ENCODE peak calls at places on chromosomes 1 and 21, in four cellular contexts. F, C, L and K are unnamed samples.

GRCh38 chr1:7376676-7377075 is 394.4 kb upstream of the VAMP3 start:
- DNase-seq in F (no peak), C (no peak), L (no peak), K (peak)

GRCh38 chr1:119799599-119800177 is 11.6 kb downstream of the REG4 start:
- DNase-seq in F (no peak), C (no peak), L (no peak), K (no peak)

GRCh38 chr1:182235952-182236650 is 155.5 kb downstream of the GLUL start:
- DNase-seq in F (no peak), C (no peak), L (no peak), K (no peak)

GRCh38 chr21:30497065-30497464 is at the start of gene KRTAP19-4:
- DNase-seq in F (no peak), C (no peak), L (no peak), K (no peak)

GRCh38 chr1:41811978-41812852 is 106.5 kb downstream of the HIVEP3 start:
- DNase-seq in F (no peak), C (peak), L (peak), K (no peak)

GRCh38 chr21:46027855-46028493 is 46.4 kb downstream of the COL6A1 start:
- DNase-seq in F (no peak), C (peak), L (no peak), K (no peak)

GRCh38 chr1:46535063-46535462 is 16.4 kb downstream of the KNCN start:
- DNase-seq in F (no peak), C (no peak), L (peak), K (no peak)

GRCh38 chr1:53350853-53351767 is 23.2 kb upstream of the LRP8 start:
- DNase-seq in F (no peak), C (no peak), L (no peak), K (no peak)

GRCh38 chr1:68329096-68329835 is 96.9 kb upstream of the WLS start:
- DNase-seq in F (no peak), C (no peak), L (no peak), K (no peak)

GRCh38 chr1:107879338-107879737 is 85.6 kb downstream of the VAV3 start:
- DNase-seq in F (no peak), C (no peak), L (no peak), K (no peak)

GRCh38 chr1:234731371-234732085 is 121.5 kb upstream of the IRF2BP2 start:
- DNase-seq in F (peak), C (no peak), L (peak), K (peak)

GRCh38 chr1:154104433-154105082 is 50.3 kb downstream of the NUP210L start:
- DNase-seq in F (no peak), C (no peak), L (no peak), K (no peak)

GRCh38 chr1:195275688-195276087 is 1332.6 kb downstream of the KCNT2 start:
- DNase-seq in F (no peak), C (no peak), L (no peak), K (no peak)

GRCh38 chr21:34897828-34898227 is 151.3 kb downstream of the RUNX1 start:
- DNase-seq in F (no peak), C (no peak), L (no peak), K (no peak)

GRCh38 chr1:165442653-165443052 is 2.3 kb downstream of the RXRG start:
- DNase-seq in F (no peak), C (no peak), L (no peak), K (no peak)

GRCh38 chr1:221187174-221187573 is 307.9 kb downstream of the HLX start:
- DNase-seq in F (no peak), C (no peak), L (no peak), K (no peak)

GRCh38 chr1:64686828-64687724 is 57.8 kb upstream of the RAVER2 start:
- DNase-seq in F (no peak), C (no peak), L (peak), K (no peak)

GRCh38 chr1:94006604-94007003 is 97.4 kb upstream of the GCLM start:
- DNase-seq in F (no peak), C (no peak), L (no peak), K (peak)

GRCh38 chr1:27536767-27537166 is 46.8 kb upstream of the WASF2 start:
- DNase-seq in F (no peak), C (peak), L (peak), K (peak)

GRCh38 chr21:27362249-27362648 is 395.4 kb upstream of the ADAMTS5 start:
- DNase-seq in F (no peak), C (no peak), L (no peak), K (no peak)

GRCh38 chr1:30263405-30263804 is 460.0 kb downstream of the MATN1 start:
- DNase-seq in F (no peak), C (no peak), L (no peak), K (no peak)

GRCh38 chr1:116919802-116920201 is 10.1 kb downstream of the PTGFRN start:
- DNase-seq in F (no peak), C (no peak), L (no peak), K (peak)

DNA sequence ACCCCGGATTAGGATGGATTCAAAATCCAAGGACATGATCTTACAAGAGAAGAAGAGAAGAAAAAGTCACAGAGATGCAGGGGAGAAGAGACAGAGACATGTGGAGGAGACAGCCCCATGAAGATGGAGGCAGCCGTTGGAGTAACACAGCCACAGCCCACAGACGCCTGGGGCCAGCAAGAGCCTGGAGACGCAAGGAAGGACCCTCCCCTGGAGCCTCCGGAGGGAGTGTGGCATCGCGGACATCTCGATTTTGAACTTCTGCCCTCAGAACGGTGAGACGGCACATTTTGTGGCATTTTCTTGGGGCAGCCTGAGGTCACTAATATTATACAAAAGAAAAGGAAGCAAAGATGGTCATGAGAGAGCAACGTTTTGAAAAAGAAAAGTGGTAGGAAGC is 28.8 kb downstream of the ABCG1 start:
- DNase-seq in F (no peak), C (no peak), L (no peak), K (no peak)
- H3K27ac ChIP-seq in F (no peak), C (no peak), L (no peak), K (no peak)

GRCh38 chr1:110084226-110085078 is 14.0 kb upstream of the ALX3 start:
- DNase-seq in F (no peak), C (peak), L (no peak), K (no peak)
- H3K27ac ChIP-seq in F (no peak), C (peak), L (no peak), K (peak)

DNA sequence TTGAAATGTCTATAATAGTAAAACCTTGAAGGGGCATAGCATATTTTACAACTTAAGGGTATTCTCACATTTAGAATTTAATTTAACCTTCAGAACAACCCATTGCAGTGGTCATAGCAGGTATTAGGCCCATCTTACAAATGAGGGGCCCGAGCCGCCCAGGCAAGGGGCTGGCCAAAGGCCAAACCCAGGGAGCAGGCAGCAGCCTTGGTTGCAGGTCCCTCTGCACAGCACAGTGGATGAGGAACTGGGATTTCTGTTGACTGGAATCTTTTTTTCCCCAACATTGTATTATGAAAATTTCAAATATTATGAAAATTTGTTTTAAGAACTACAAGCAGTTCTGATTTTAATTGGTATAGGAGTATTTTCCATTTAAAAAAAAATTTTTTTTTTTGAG is 33.2 kb downstream of the CCSAP start:
- DNase-seq in F (no peak), C (no peak), L (no peak), K (no peak)
- H3K27ac ChIP-seq in F (no peak), C (no peak), L (no peak), K (no peak)

GRCh38 chr1:205144751-205145150 is 23.0 kb upstream of the RBBP5 start:
- DNase-seq in F (no peak), C (no peak), L (no peak), K (no peak)
- H3K27ac ChIP-seq in F (no peak), C (no peak), L (no peak), K (peak)

GRCh38 chr1:156668801-156669637 is 8.2 kb downstream of the NES start:
- DNase-seq in F (no peak), C (no peak), L (no peak), K (no peak)
- H3K27ac ChIP-seq in F (no peak), C (peak), L (no peak), K (peak)

DNA sequence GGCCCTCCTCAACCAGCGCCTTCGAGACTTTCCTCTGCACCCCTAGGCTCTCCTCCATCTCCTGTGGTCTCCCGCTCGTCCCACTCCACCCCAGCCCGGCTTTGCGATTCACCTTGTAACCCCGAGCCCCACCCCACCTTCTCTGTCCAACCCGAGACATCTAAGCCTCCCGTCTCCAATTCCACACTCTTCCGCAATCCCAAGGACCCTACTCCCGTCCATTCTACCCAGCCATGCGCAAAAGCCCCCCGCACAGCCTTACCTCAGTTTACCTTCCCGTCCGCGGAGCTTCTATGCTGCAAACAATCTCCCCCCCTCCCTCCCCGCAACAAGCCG is 174 bp downstream of the SH3BP5L start:
- DNase-seq in F (no peak), C (no peak), L (no peak), K (no peak)
- H3K27ac ChIP-seq in F (peak), C (peak), L (peak), K (peak)